ENCODE peak calls at places on chromosomes 5 and 9, in six cellular contexts. One of them, this sample, is unnamed.
A peak's percentile ranks its signal among the peaks of the same experiment; 100 is the strongest.

GRCh38 chr5:35131723-35132122 is 84.0 kb upstream of the AGXT2 start:
- DNase-seq in OCI-LY7: no peak
- DNase-seq in coronary artery: no peak
- DNase-seq in choroid plexus epithelial cell: peak; percentile 10
- DNase-seq in neural crest cell: no peak
- DNase-seq in RWPE1: no peak
- DNase-seq in this sample: no peak

GRCh38 chr9:93081081-93081529 is 14.9 kb upstream of the CARD19 start:
- DNase-seq in OCI-LY7: no peak
- DNase-seq in coronary artery: peak; percentile 55
- DNase-seq in choroid plexus epithelial cell: peak; percentile 33
- DNase-seq in neural crest cell: no peak
- DNase-seq in RWPE1: no peak
- DNase-seq in this sample: peak; percentile 64

GRCh38 chr9:134299883-134300282 is 26.4 kb upstream of the RXRA start:
- DNase-seq in OCI-LY7: no peak
- DNase-seq in coronary artery: no peak
- DNase-seq in choroid plexus epithelial cell: no peak
- DNase-seq in neural crest cell: no peak
- DNase-seq in RWPE1: no peak
- DNase-seq in this sample: no peak

GRCh38 chr5:151150484-151151262 is 6.9 kb downstream of the ANXA6 start:
- DNase-seq in OCI-LY7: peak; percentile 81
- DNase-seq in coronary artery: no peak
- DNase-seq in choroid plexus epithelial cell: peak; percentile 88
- DNase-seq in neural crest cell: peak; percentile 16
- DNase-seq in RWPE1: no peak
- DNase-seq in this sample: no peak

GRCh38 chr9:109586993-109587392 is 88.9 kb upstream of the PTPN3 start:
- DNase-seq in OCI-LY7: no peak
- DNase-seq in coronary artery: no peak
- DNase-seq in choroid plexus epithelial cell: no peak
- DNase-seq in neural crest cell: no peak
- DNase-seq in RWPE1: no peak
- DNase-seq in this sample: no peak

GRCh38 chr5:401216-402034 is 41.6 kb upstream of the EXOC3 start:
- DNase-seq in OCI-LY7: no peak
- DNase-seq in coronary artery: peak; percentile 68
- DNase-seq in choroid plexus epithelial cell: no peak
- DNase-seq in neural crest cell: no peak
- DNase-seq in RWPE1: no peak
- DNase-seq in this sample: peak; percentile 80

GRCh38 chr5:151155777-151156731 is 1.5 kb downstream of the ANXA6 start:
- DNase-seq in OCI-LY7: peak; percentile 41
- DNase-seq in coronary artery: no peak
- DNase-seq in choroid plexus epithelial cell: peak; percentile 64
- DNase-seq in neural crest cell: peak; percentile 20
- DNase-seq in RWPE1: no peak
- DNase-seq in this sample: no peak

GRCh38 chr9:114274217-114274616 is 48.7 kb upstream of the ORM1 start:
- DNase-seq in OCI-LY7: no peak
- DNase-seq in coronary artery: peak; percentile 38
- DNase-seq in choroid plexus epithelial cell: no peak
- DNase-seq in neural crest cell: no peak
- DNase-seq in RWPE1: no peak
- DNase-seq in this sample: peak; percentile 44

GRCh38 chr9:85599540-85600140 is 142.1 kb downstream of the AGTPBP1 start:
- DNase-seq in OCI-LY7: no peak
- DNase-seq in coronary artery: no peak
- DNase-seq in choroid plexus epithelial cell: peak; percentile 38
- DNase-seq in neural crest cell: no peak
- DNase-seq in RWPE1: no peak
- DNase-seq in this sample: no peak

GRCh38 chr5:66742083-66742895 is 146.1 kb downstream of the MAST4 start:
- DNase-seq in OCI-LY7: peak; percentile 21
- DNase-seq in coronary artery: no peak
- DNase-seq in choroid plexus epithelial cell: peak; percentile 4
- DNase-seq in neural crest cell: no peak
- DNase-seq in RWPE1: no peak
- DNase-seq in this sample: no peak

GRCh38 chr5:96408276-96408777 is 24.7 kb downstream of the PCSK1 start:
- DNase-seq in OCI-LY7: no peak
- DNase-seq in coronary artery: no peak
- DNase-seq in choroid plexus epithelial cell: peak; percentile 72
- DNase-seq in neural crest cell: no peak
- DNase-seq in RWPE1: peak; percentile 98
- DNase-seq in this sample: no peak

GRCh38 chr9:126604706-126605105 is 9.0 kb upstream of the LMX1B start:
- DNase-seq in OCI-LY7: no peak
- DNase-seq in coronary artery: no peak
- DNase-seq in choroid plexus epithelial cell: no peak
- DNase-seq in neural crest cell: no peak
- DNase-seq in RWPE1: no peak
- DNase-seq in this sample: no peak

GRCh38 chr9:137191245-137191644 is 2.8 kb downstream of the SSNA1 start:
- DNase-seq in OCI-LY7: no peak
- DNase-seq in coronary artery: no peak
- DNase-seq in choroid plexus epithelial cell: no peak
- DNase-seq in neural crest cell: no peak
- DNase-seq in RWPE1: no peak
- DNase-seq in this sample: no peak

GRCh38 chr9:137188490-137189296 is at the start of the genes ANAPC2 and SSNA1:
- DNase-seq in OCI-LY7: peak; percentile 98
- DNase-seq in coronary artery: peak; percentile 92
- DNase-seq in choroid plexus epithelial cell: peak; percentile 96
- DNase-seq in neural crest cell: peak; percentile 94
- DNase-seq in RWPE1: peak; percentile 98
- DNase-seq in this sample: peak; percentile 98

GRCh38 chr9:137191691-137192447 is 3.4 kb downstream of the SSNA1 start:
- DNase-seq in OCI-LY7: no peak
- DNase-seq in coronary artery: no peak
- DNase-seq in choroid plexus epithelial cell: no peak
- DNase-seq in neural crest cell: no peak
- DNase-seq in RWPE1: no peak
- DNase-seq in this sample: no peak

GRCh38 chr9:137189297-137190295 is 1.1 kb downstream of the SSNA1 start:
- DNase-seq in OCI-LY7: no peak
- DNase-seq in coronary artery: no peak
- DNase-seq in choroid plexus epithelial cell: no peak
- DNase-seq in neural crest cell: no peak
- DNase-seq in RWPE1: no peak
- DNase-seq in this sample: no peak

DNA sequence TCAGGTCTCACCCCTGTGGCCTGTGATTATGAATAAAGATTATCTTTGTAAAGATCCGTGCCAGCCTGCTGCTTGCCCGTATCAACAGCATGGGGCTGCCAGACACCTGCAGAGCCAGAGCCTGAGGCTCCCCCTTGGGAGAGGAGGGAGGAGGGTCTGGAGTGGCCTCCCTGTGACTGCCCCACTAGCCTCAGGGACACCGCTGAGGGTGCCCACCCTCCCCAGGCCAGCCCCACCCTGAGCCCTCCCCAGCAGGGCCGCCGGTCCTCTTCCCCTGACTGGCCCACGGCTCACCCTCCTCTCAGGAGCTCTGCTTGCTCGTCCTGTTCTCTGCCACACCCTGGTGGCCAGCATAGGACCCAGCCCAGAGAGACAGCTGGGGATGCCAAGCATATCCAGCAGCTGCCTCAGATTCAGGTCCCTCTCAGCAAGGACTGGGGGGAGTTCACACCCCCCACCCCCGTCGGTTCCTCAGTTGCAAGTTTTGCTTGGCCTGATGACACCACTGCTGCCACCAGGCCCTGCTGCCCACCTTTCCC is 1.9 kb downstream of the SSNA1 start:
- DNase-seq in OCI-LY7: no peak
- DNase-seq in coronary artery: no peak
- DNase-seq in choroid plexus epithelial cell: no peak
- DNase-seq in neural crest cell: no peak
- DNase-seq in RWPE1: no peak
- DNase-seq in this sample: no peak
- TF ChIP-seq CTCF in OCI-LY7: no peak
- TF ChIP-seq CTCF in coronary artery: no peak
- TF ChIP-seq CTCF in choroid plexus epithelial cell: no peak
- TF ChIP-seq CTCF in neural crest cell: no peak
- TF ChIP-seq CTCF in RWPE1: no peak
- TF ChIP-seq CTCF in this sample: no peak

DNA sequence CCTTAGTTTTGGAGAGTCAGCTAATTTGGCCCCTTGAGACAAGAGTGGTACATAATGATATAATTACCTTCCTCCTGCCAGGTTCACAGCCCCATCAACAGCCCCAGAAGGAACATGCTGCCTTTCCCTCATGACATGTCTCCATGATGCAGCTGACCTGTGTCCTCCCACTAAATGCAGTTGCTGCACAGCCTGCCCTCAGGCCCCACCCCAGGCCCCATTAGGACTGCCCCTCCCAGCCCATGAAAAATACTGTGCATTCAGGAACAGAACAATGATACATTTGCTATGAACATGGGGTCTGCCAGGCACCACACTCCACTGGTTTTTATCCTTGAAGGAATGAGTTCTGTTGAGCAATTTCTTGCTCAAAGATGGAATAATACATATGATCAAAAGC is 176.4 kb downstream of the C5orf15 start:
- DNase-seq in OCI-LY7: no peak
- DNase-seq in coronary artery: no peak
- DNase-seq in choroid plexus epithelial cell: no peak
- DNase-seq in neural crest cell: no peak
- DNase-seq in RWPE1: no peak
- DNase-seq in this sample: peak; percentile 48
- TF ChIP-seq CTCF in OCI-LY7: no peak
- TF ChIP-seq CTCF in coronary artery: no peak
- TF ChIP-seq CTCF in choroid plexus epithelial cell: no peak
- TF ChIP-seq CTCF in neural crest cell: no peak
- TF ChIP-seq CTCF in RWPE1: no peak
- TF ChIP-seq CTCF in this sample: no peak

GRCh38 chr9:76756273-76756650 is 8.0 kb upstream of the PCA3 start:
- DNase-seq in OCI-LY7: no peak
- DNase-seq in coronary artery: no peak
- DNase-seq in choroid plexus epithelial cell: peak; percentile 30
- DNase-seq in neural crest cell: peak; percentile 20
- DNase-seq in RWPE1: peak; percentile 15
- DNase-seq in this sample: no peak
- TF ChIP-seq CTCF in OCI-LY7: no peak
- TF ChIP-seq CTCF in coronary artery: no peak
- TF ChIP-seq CTCF in choroid plexus epithelial cell: peak; percentile 24
- TF ChIP-seq CTCF in neural crest cell: peak; percentile 13
- TF ChIP-seq CTCF in RWPE1: peak; percentile 30
- TF ChIP-seq CTCF in this sample: peak; percentile 17

GRCh38 chr5:79774171-79774854 is 84.7 kb downstream of the CMYA5 start:
- DNase-seq in OCI-LY7: peak; percentile 20
- DNase-seq in coronary artery: no peak
- DNase-seq in choroid plexus epithelial cell: peak; percentile 23
- DNase-seq in neural crest cell: peak; percentile 2
- DNase-seq in RWPE1: peak; percentile 40
- DNase-seq in this sample: no peak
- TF ChIP-seq CTCF in OCI-LY7: peak; percentile 61
- TF ChIP-seq CTCF in coronary artery: no peak
- TF ChIP-seq CTCF in choroid plexus epithelial cell: peak; percentile 50
- TF ChIP-seq CTCF in neural crest cell: peak; percentile 44
- TF ChIP-seq CTCF in RWPE1: no peak
- TF ChIP-seq CTCF in this sample: peak; percentile 25

GRCh38 chr9:106146886-106147285 is 452.5 kb downstream of the TMEM38B start:
- DNase-seq in OCI-LY7: no peak
- DNase-seq in coronary artery: no peak
- DNase-seq in choroid plexus epithelial cell: no peak
- DNase-seq in neural crest cell: no peak
- DNase-seq in RWPE1: no peak
- DNase-seq in this sample: no peak
- TF ChIP-seq CTCF in OCI-LY7: no peak
- TF ChIP-seq CTCF in coronary artery: no peak
- TF ChIP-seq CTCF in choroid plexus epithelial cell: no peak
- TF ChIP-seq CTCF in neural crest cell: no peak
- TF ChIP-seq CTCF in RWPE1: no peak
- TF ChIP-seq CTCF in this sample: no peak